ENCODE peak calls at places on chromosomes 16 and 17, in eight cellular contexts. One of them, this sample, is unnamed.

GRCh38 chr17:42682400-42683384 is at the start of gene CNTNAP1:
- DNase-seq in right atrium auricular region: peak; percentile 75
- DNase-seq in GM06990: peak; percentile 70
- DNase-seq in WERI-Rb-1: peak; percentile 91
- DNase-seq in esophagus squamous epithelium: no peak
- DNase-seq in mucosa of descending colon: peak; percentile 55
- DNase-seq in transverse colon: peak; percentile 68
- DNase-seq in thoracic aorta: no peak
- DNase-seq in this sample: peak; percentile 82

GRCh38 chr16:26569793-26570192 is 496.9 kb upstream of the C16orf82 start:
- DNase-seq in WERI-Rb-1: peak; percentile 37
- DNase-seq in esophagus squamous epithelium: no peak
- DNase-seq in thoracic aorta: no peak
- DNase-seq in GM06990: no peak
- DNase-seq in transverse colon: no peak
- DNase-seq in right atrium auricular region: no peak
- DNase-seq in mucosa of descending colon: no peak
- DNase-seq in this sample: no peak

GRCh38 chr17:7043544-7044268 is at the start of gene SLC16A11:
- DNase-seq in GM06990: peak; percentile 61
- DNase-seq in WERI-Rb-1: peak; percentile 72
- DNase-seq in transverse colon: peak; percentile 58
- DNase-seq in right atrium auricular region: no peak
- DNase-seq in esophagus squamous epithelium: no peak
- DNase-seq in mucosa of descending colon: peak; percentile 43
- DNase-seq in thoracic aorta: no peak
- DNase-seq in this sample: peak; percentile 31

GRCh38 chr16:74679983-74680382 is 13.3 kb upstream of the RFWD3 start:
- DNase-seq in transverse colon: no peak
- DNase-seq in WERI-Rb-1: no peak
- DNase-seq in mucosa of descending colon: no peak
- DNase-seq in GM06990: no peak
- DNase-seq in esophagus squamous epithelium: no peak
- DNase-seq in thoracic aorta: no peak
- DNase-seq in right atrium auricular region: no peak
- DNase-seq in this sample: no peak

GRCh38 chr17:8079291-8080207 is 8.0 kb downstream of the ALOX12B start:
- DNase-seq in GM06990: peak; percentile 80
- DNase-seq in thoracic aorta: no peak
- DNase-seq in esophagus squamous epithelium: no peak
- DNase-seq in WERI-Rb-1: peak; percentile 86
- DNase-seq in right atrium auricular region: peak; percentile 69
- DNase-seq in transverse colon: peak; percentile 76
- DNase-seq in mucosa of descending colon: peak; percentile 79
- DNase-seq in this sample: peak; percentile 37

GRCh38 chr17:29207986-29208385 is 27.8 kb upstream of the MYO18A start:
- DNase-seq in WERI-Rb-1: no peak
- DNase-seq in transverse colon: no peak
- DNase-seq in thoracic aorta: no peak
- DNase-seq in right atrium auricular region: no peak
- DNase-seq in GM06990: no peak
- DNase-seq in esophagus squamous epithelium: no peak
- DNase-seq in mucosa of descending colon: no peak
- DNase-seq in this sample: no peak

GRCh38 chr16:84069540-84069939 is 26.9 kb upstream of the SLC38A8 start:
- DNase-seq in thoracic aorta: no peak
- DNase-seq in transverse colon: no peak
- DNase-seq in esophagus squamous epithelium: no peak
- DNase-seq in GM06990: no peak
- DNase-seq in WERI-Rb-1: no peak
- DNase-seq in mucosa of descending colon: no peak
- DNase-seq in right atrium auricular region: no peak
- DNase-seq in this sample: no peak

GRCh38 chr17:1485311-1485747 is 7.2 kb downstream of the MYO1C start:
- DNase-seq in GM06990: no peak
- DNase-seq in mucosa of descending colon: peak; percentile 56
- DNase-seq in transverse colon: peak; percentile 60
- DNase-seq in right atrium auricular region: no peak
- DNase-seq in WERI-Rb-1: peak; percentile 53
- DNase-seq in esophagus squamous epithelium: no peak
- DNase-seq in thoracic aorta: no peak
- DNase-seq in this sample: no peak

GRCh38 chr17:78958556-78959191 is 21.0 kb downstream of the LGALS3BP start:
- DNase-seq in mucosa of descending colon: peak; percentile 15
- DNase-seq in right atrium auricular region: no peak
- DNase-seq in transverse colon: peak; percentile 32
- DNase-seq in thoracic aorta: no peak
- DNase-seq in GM06990: no peak
- DNase-seq in esophagus squamous epithelium: no peak
- DNase-seq in WERI-Rb-1: no peak
- DNase-seq in this sample: peak; percentile 37

GRCh38 chr16:71843517-71844031 is 2.2 kb upstream of the ATXN1L start:
- DNase-seq in esophagus squamous epithelium: no peak
- DNase-seq in WERI-Rb-1: no peak
- DNase-seq in GM06990: no peak
- DNase-seq in thoracic aorta: no peak
- DNase-seq in transverse colon: no peak
- DNase-seq in mucosa of descending colon: no peak
- DNase-seq in right atrium auricular region: no peak
- DNase-seq in this sample: no peak

GRCh38 chr16:67942200-67942509 is 1.8 kb downstream of the LCAT start:
- DNase-seq in thoracic aorta: no peak
- DNase-seq in right atrium auricular region: no peak
- DNase-seq in esophagus squamous epithelium: no peak
- DNase-seq in mucosa of descending colon: peak; percentile 43
- DNase-seq in GM06990: no peak
- DNase-seq in WERI-Rb-1: peak; percentile 58
- DNase-seq in transverse colon: no peak
- DNase-seq in this sample: peak; percentile 30

GRCh38 chr17:75769536-75769935 is 4.5 kb upstream of the GALK1 start:
- DNase-seq in transverse colon: no peak
- DNase-seq in thoracic aorta: no peak
- DNase-seq in esophagus squamous epithelium: no peak
- DNase-seq in GM06990: no peak
- DNase-seq in mucosa of descending colon: peak; percentile 75
- DNase-seq in WERI-Rb-1: no peak
- DNase-seq in right atrium auricular region: no peak
- DNase-seq in this sample: no peak

DNA sequence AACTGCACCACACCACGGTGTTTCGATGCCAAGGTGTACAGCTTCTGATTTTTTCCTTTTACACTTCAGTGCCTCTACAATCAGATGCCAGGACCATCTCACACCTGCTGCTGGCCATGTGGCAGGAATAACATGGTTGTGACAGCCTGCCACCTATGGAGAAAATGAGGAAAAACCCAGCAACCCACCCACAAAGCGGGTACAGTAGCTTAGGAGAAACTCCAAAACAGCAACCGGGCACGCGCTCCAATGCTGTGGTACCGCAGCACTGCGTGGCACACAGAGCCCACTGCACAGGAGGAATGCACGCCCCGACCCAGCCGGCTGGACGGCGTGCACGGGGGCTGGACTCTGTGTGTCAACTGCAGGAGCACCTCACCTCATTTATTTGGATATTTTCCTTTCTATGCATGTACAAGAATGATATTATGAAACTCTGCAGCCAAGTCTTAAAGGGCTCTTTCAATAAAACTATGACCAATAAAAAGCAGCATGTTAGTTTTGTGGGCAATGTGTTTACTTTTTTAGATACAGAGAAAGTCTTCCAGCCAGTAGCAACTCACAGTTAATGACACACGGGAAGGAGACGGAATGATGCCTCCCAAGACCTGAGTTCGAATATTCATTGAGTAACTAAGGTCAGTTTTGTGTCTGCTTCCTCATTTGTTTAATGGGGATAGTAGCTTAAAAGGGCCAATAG is 45.9 kb downstream of the MAP1LC3B start:
- DNase-seq in right atrium auricular region: no peak
- DNase-seq in mucosa of descending colon: no peak
- DNase-seq in WERI-Rb-1: no peak
- DNase-seq in GM06990: no peak
- DNase-seq in transverse colon: no peak
- DNase-seq in esophagus squamous epithelium: no peak
- DNase-seq in thoracic aorta: no peak
- DNase-seq in this sample: no peak
- TF ChIP-seq CTCF in right atrium auricular region: no peak
- TF ChIP-seq CTCF in mucosa of descending colon: no peak
- TF ChIP-seq CTCF in WERI-Rb-1: no peak
- TF ChIP-seq CTCF in GM06990: no peak
- TF ChIP-seq CTCF in transverse colon: no peak
- TF ChIP-seq CTCF in esophagus squamous epithelium: no peak
- TF ChIP-seq CTCF in thoracic aorta: no peak
- TF ChIP-seq CTCF in this sample: no peak

GRCh38 chr17:80706454-80706853 is 161.8 kb downstream of the RPTOR start:
- DNase-seq in WERI-Rb-1: no peak
- DNase-seq in right atrium auricular region: no peak
- DNase-seq in esophagus squamous epithelium: no peak
- DNase-seq in mucosa of descending colon: no peak
- DNase-seq in transverse colon: no peak
- DNase-seq in thoracic aorta: no peak
- DNase-seq in GM06990: no peak
- DNase-seq in this sample: no peak

GRCh38 chr17:80710716-80711115 is 166.1 kb downstream of the RPTOR start:
- DNase-seq in transverse colon: no peak
- DNase-seq in WERI-Rb-1: no peak
- DNase-seq in GM06990: no peak
- DNase-seq in right atrium auricular region: no peak
- DNase-seq in esophagus squamous epithelium: no peak
- DNase-seq in thoracic aorta: no peak
- DNase-seq in mucosa of descending colon: no peak
- DNase-seq in this sample: no peak

GRCh38 chr17:80712089-80712488 is 167.5 kb downstream of the RPTOR start:
- DNase-seq in esophagus squamous epithelium: no peak
- DNase-seq in thoracic aorta: no peak
- DNase-seq in WERI-Rb-1: no peak
- DNase-seq in right atrium auricular region: no peak
- DNase-seq in mucosa of descending colon: no peak
- DNase-seq in GM06990: no peak
- DNase-seq in transverse colon: no peak
- DNase-seq in this sample: no peak

GRCh38 chr17:80708497-80708896 is 163.9 kb downstream of the RPTOR start:
- DNase-seq in transverse colon: no peak
- DNase-seq in thoracic aorta: no peak
- DNase-seq in WERI-Rb-1: no peak
- DNase-seq in esophagus squamous epithelium: no peak
- DNase-seq in mucosa of descending colon: no peak
- DNase-seq in right atrium auricular region: no peak
- DNase-seq in GM06990: no peak
- DNase-seq in this sample: no peak

GRCh38 chr17:80709090-80709695 is 164.6 kb downstream of the RPTOR start:
- DNase-seq in esophagus squamous epithelium: no peak
- DNase-seq in mucosa of descending colon: no peak
- DNase-seq in transverse colon: no peak
- DNase-seq in thoracic aorta: no peak
- DNase-seq in GM06990: no peak
- DNase-seq in WERI-Rb-1: no peak
- DNase-seq in right atrium auricular region: no peak
- DNase-seq in this sample: no peak
- H3K4me3 ChIP-seq in esophagus squamous epithelium: no peak overlapping the region
- H3K4me3 ChIP-seq in mucosa of descending colon: no peak overlapping the region
- H3K4me3 ChIP-seq in transverse colon: no peak overlapping the region
- H3K4me3 ChIP-seq in thoracic aorta: no peak overlapping the region
- H3K4me3 ChIP-seq in GM06990: no peak overlapping the region
- H3K4me3 ChIP-seq in WERI-Rb-1: no peak overlapping the region
- H3K4me3 ChIP-seq in right atrium auricular region: no peak overlapping the region
- H3K4me3 ChIP-seq in this sample: no peak overlapping the region

GRCh38 chr16:1942810-1943726 is at the start of gene MSRB1:
- DNase-seq in mucosa of descending colon: peak; percentile 100
- DNase-seq in esophagus squamous epithelium: peak; percentile 95
- DNase-seq in transverse colon: peak; percentile 100
- DNase-seq in right atrium auricular region: peak; percentile 100
- DNase-seq in WERI-Rb-1: peak; percentile 99
- DNase-seq in GM06990: peak; percentile 97
- DNase-seq in thoracic aorta: peak; percentile 99
- DNase-seq in this sample: peak; percentile 95
- TF ChIP-seq CTCF in mucosa of descending colon: no peak
- TF ChIP-seq CTCF in esophagus squamous epithelium: peak; percentile 10
- TF ChIP-seq CTCF in transverse colon: no peak
- TF ChIP-seq CTCF in right atrium auricular region: no peak
- TF ChIP-seq CTCF in WERI-Rb-1: no peak
- TF ChIP-seq CTCF in GM06990: no peak
- TF ChIP-seq CTCF in thoracic aorta: no peak
- TF ChIP-seq CTCF in this sample: no peak

DNA sequence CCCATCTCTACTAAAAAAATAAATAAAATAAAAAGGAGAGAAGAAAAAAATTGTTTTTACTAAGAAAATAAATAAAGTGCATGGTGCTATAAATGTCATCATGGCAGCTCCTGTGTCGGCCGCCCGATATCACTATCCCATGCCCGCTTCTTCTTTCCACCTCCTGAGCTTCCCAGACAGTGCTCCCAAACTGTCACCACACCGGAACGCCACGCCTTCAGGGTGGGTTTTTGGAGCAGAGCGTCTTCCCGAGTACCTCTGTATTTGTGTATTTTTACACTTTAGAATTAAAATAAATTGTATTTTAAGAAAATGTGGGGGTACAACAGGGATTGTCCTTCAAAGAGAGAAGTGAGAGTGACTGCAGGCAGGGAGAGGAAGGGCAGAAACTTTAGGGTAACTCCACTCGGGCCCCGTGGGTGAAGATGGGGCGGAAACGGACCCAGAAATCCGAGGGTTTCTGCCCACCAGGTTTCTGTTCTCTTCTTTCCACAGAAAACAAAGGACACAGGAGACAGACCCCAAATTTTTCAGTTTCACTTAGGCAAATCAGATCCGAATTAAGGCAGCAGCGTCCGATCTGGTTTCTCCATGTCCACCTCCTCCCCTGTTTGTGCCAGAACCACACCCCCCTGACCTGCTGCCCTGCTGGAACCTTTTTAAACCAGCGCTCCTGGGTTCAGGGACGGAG is 3.6 kb upstream of the ITGAX start:
- DNase-seq in esophagus squamous epithelium: no peak
- DNase-seq in transverse colon: no peak
- DNase-seq in right atrium auricular region: no peak
- DNase-seq in GM06990: peak; percentile 57
- DNase-seq in WERI-Rb-1: no peak
- DNase-seq in thoracic aorta: no peak
- DNase-seq in mucosa of descending colon: no peak
- DNase-seq in this sample: no peak
- H3K4me3 ChIP-seq in esophagus squamous epithelium: no peak overlapping the region
- H3K4me3 ChIP-seq in transverse colon: no peak overlapping the region
- H3K4me3 ChIP-seq in right atrium auricular region: no peak overlapping the region
- H3K4me3 ChIP-seq in GM06990: peak overlapping the region; percentile 6
- H3K4me3 ChIP-seq in WERI-Rb-1: no peak overlapping the region
- H3K4me3 ChIP-seq in thoracic aorta: peak overlapping the region; percentile 19
- H3K4me3 ChIP-seq in mucosa of descending colon: no peak overlapping the region
- H3K4me3 ChIP-seq in this sample: no peak overlapping the region

DNA sequence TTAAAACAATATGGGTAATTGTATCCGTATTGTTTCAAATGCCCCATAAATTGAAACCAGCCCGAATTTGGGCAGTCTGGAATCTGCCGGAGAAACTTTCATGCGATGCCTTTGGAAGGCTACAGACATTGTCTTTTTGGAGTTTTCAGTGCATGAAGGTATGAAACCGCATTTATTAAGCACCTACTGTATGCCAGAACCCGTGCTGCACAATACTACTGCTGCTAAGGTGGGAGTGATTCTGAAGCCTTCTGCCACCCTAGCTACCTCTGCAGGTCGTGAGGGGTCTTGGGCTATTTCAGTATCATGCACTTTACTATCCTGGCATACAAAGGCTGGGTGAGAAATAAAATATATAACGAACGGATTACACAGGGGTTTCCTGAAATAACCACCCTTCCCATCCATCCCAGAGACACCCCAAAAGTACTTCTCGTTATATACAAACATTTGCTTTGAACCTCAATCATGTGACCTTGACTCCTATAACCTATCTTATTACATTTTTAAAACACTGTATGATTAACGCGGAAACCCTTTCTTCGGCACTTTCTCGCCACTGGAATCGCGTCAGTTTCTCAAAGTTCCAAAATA is 1.0 kb upstream of the MSI2 start:
- DNase-seq in mucosa of descending colon: no peak
- DNase-seq in esophagus squamous epithelium: no peak
- DNase-seq in right atrium auricular region: no peak
- DNase-seq in thoracic aorta: no peak
- DNase-seq in GM06990: no peak
- DNase-seq in WERI-Rb-1: no peak
- DNase-seq in transverse colon: no peak
- DNase-seq in this sample: peak; percentile 21
- TF ChIP-seq CTCF in mucosa of descending colon: no peak
- TF ChIP-seq CTCF in esophagus squamous epithelium: no peak
- TF ChIP-seq CTCF in right atrium auricular region: no peak
- TF ChIP-seq CTCF in thoracic aorta: no peak
- TF ChIP-seq CTCF in GM06990: no peak
- TF ChIP-seq CTCF in WERI-Rb-1: no peak
- TF ChIP-seq CTCF in transverse colon: no peak
- TF ChIP-seq CTCF in this sample: no peak

This sample was measured in fibroblast of the aortic adventitia.